ENCODE peak calls at places on chromosomes 6 and 20, in six cellular contexts. One of them, this sample, is unnamed.

GRCh38 chr20:34544109-34544793 is 14.3 kb upstream of the MAP1LC3A start:
- DNase-seq in lower lobe of right lung: peak; percentile 44
- DNase-seq in GM20000: no peak
- DNase-seq in GM13977: no peak
- DNase-seq in lower leg skin: no peak
- DNase-seq in brain microvascular endothelial cell: no peak
- DNase-seq in this sample: no peak

GRCh38 chr6:55456016-55456415 is 123.0 kb downstream of the HMGCLL1 start:
- DNase-seq in lower lobe of right lung: no peak
- DNase-seq in GM20000: no peak
- DNase-seq in GM13977: no peak
- DNase-seq in lower leg skin: no peak
- DNase-seq in brain microvascular endothelial cell: no peak
- DNase-seq in this sample: no peak

GRCh38 chr6:43277643-43278523 is 20.2 kb upstream of the SLC22A7 start:
- DNase-seq in lower lobe of right lung: no peak
- DNase-seq in GM20000: no peak
- DNase-seq in GM13977: no peak
- DNase-seq in lower leg skin: no peak
- DNase-seq in brain microvascular endothelial cell: no peak
- DNase-seq in this sample: no peak

GRCh38 chr20:33664762-33665144 is 2.0 kb upstream of the ACTL10 start:
- DNase-seq in lower lobe of right lung: no peak
- DNase-seq in GM20000: no peak
- DNase-seq in GM13977: no peak
- DNase-seq in lower leg skin: no peak
- DNase-seq in brain microvascular endothelial cell: no peak
- DNase-seq in this sample: no peak

GRCh38 chr20:49850463-49851233 is 38.0 kb downstream of the SLC9A8 start:
- DNase-seq in lower lobe of right lung: no peak
- DNase-seq in GM20000: no peak
- DNase-seq in GM13977: no peak
- DNase-seq in lower leg skin: no peak
- DNase-seq in brain microvascular endothelial cell: no peak
- DNase-seq in this sample: no peak

GRCh38 chr20:38128691-38129090 is 36.4 kb downstream of the TGM2 start:
- DNase-seq in lower lobe of right lung: peak; percentile 13
- DNase-seq in GM20000: no peak
- DNase-seq in GM13977: peak; percentile 10
- DNase-seq in lower leg skin: no peak
- DNase-seq in brain microvascular endothelial cell: no peak
- DNase-seq in this sample: peak; percentile 18

GRCh38 chr20:2814587-2815051 is at the start of gene C20orf141:
- DNase-seq in lower lobe of right lung: no peak
- DNase-seq in GM20000: no peak
- DNase-seq in GM13977: no peak
- DNase-seq in lower leg skin: no peak
- DNase-seq in brain microvascular endothelial cell: peak; percentile 97
- DNase-seq in this sample: no peak

GRCh38 chr20:63381781-63382431 is 20.8 kb upstream of the CHRNA4 start:
- DNase-seq in lower lobe of right lung: no peak
- DNase-seq in GM20000: peak; percentile 83
- DNase-seq in GM13977: peak; percentile 85
- DNase-seq in lower leg skin: no peak
- DNase-seq in brain microvascular endothelial cell: no peak
- DNase-seq in this sample: no peak

GRCh38 chr6:129276986-129277385 is 394.0 kb downstream of the LAMA2 start:
- DNase-seq in lower lobe of right lung: no peak
- DNase-seq in GM20000: no peak
- DNase-seq in GM13977: no peak
- DNase-seq in lower leg skin: no peak
- DNase-seq in brain microvascular endothelial cell: no peak
- DNase-seq in this sample: no peak

GRCh38 chr6:156773935-156774871 is 3.0 kb upstream of the ARID1B start:
- DNase-seq in lower lobe of right lung: no peak
- DNase-seq in GM20000: no peak
- DNase-seq in GM13977: no peak
- DNase-seq in lower leg skin: no peak
- DNase-seq in brain microvascular endothelial cell: no peak
- DNase-seq in this sample: no peak

GRCh38 chr20:51385941-51386530 is 156.5 kb downstream of the NFATC2 start:
- DNase-seq in lower lobe of right lung: no peak
- DNase-seq in GM20000: peak; percentile 57
- DNase-seq in GM13977: peak; percentile 38
- DNase-seq in lower leg skin: no peak
- DNase-seq in brain microvascular endothelial cell: peak; percentile 38
- DNase-seq in this sample: no peak

GRCh38 chr6:168056892-168057527 is 22.0 kb downstream of the FRMD1 start:
- DNase-seq in lower lobe of right lung: no peak
- DNase-seq in GM20000: no peak
- DNase-seq in GM13977: no peak
- DNase-seq in lower leg skin: no peak
- DNase-seq in brain microvascular endothelial cell: no peak
- DNase-seq in this sample: no peak

GRCh38 chr20:1397710-1398109 is 4.9 kb upstream of the FKBP1A start:
- DNase-seq in lower lobe of right lung: no peak
- DNase-seq in GM20000: no peak
- DNase-seq in GM13977: no peak
- DNase-seq in lower leg skin: no peak
- DNase-seq in brain microvascular endothelial cell: no peak
- DNase-seq in this sample: no peak

GRCh38 chr6:2770171-2770570 is 5.0 kb downstream of the WRNIP1 start:
- DNase-seq in lower lobe of right lung: no peak
- DNase-seq in GM20000: no peak
- DNase-seq in GM13977: no peak
- DNase-seq in lower leg skin: no peak
- DNase-seq in brain microvascular endothelial cell: no peak
- DNase-seq in this sample: no peak

GRCh38 chr20:6908673-6909072 is 141.2 kb downstream of the BMP2 start:
- DNase-seq in lower lobe of right lung: no peak
- DNase-seq in GM20000: no peak
- DNase-seq in GM13977: no peak
- DNase-seq in lower leg skin: no peak
- DNase-seq in brain microvascular endothelial cell: no peak
- DNase-seq in this sample: no peak

GRCh38 chr20:3663031-3663701 is at the start of gene GFRA4:
- DNase-seq in lower lobe of right lung: no peak
- DNase-seq in GM20000: no peak
- DNase-seq in GM13977: no peak
- DNase-seq in lower leg skin: no peak
- DNase-seq in brain microvascular endothelial cell: no peak
- DNase-seq in this sample: peak; percentile 15

GRCh38 chr6:145310116-145310515 is 425.2 kb downstream of the EPM2A start:
- DNase-seq in lower lobe of right lung: no peak
- DNase-seq in GM20000: no peak
- DNase-seq in GM13977: no peak
- DNase-seq in lower leg skin: no peak
- DNase-seq in brain microvascular endothelial cell: no peak
- DNase-seq in this sample: no peak

GRCh38 chr6:84536914-84537638 is 227.3 kb downstream of the TBX18 start:
- DNase-seq in lower lobe of right lung: no peak
- DNase-seq in GM20000: no peak
- DNase-seq in GM13977: no peak
- DNase-seq in lower leg skin: no peak
- DNase-seq in brain microvascular endothelial cell: no peak
- DNase-seq in this sample: no peak
- TF ChIP-seq CTCF in lower lobe of right lung: no peak
- TF ChIP-seq CTCF in GM20000: no peak
- TF ChIP-seq CTCF in GM13977: no peak
- TF ChIP-seq CTCF in lower leg skin: no peak
- TF ChIP-seq CTCF in brain microvascular endothelial cell: no peak
- TF ChIP-seq CTCF in this sample: no peak

DNA sequence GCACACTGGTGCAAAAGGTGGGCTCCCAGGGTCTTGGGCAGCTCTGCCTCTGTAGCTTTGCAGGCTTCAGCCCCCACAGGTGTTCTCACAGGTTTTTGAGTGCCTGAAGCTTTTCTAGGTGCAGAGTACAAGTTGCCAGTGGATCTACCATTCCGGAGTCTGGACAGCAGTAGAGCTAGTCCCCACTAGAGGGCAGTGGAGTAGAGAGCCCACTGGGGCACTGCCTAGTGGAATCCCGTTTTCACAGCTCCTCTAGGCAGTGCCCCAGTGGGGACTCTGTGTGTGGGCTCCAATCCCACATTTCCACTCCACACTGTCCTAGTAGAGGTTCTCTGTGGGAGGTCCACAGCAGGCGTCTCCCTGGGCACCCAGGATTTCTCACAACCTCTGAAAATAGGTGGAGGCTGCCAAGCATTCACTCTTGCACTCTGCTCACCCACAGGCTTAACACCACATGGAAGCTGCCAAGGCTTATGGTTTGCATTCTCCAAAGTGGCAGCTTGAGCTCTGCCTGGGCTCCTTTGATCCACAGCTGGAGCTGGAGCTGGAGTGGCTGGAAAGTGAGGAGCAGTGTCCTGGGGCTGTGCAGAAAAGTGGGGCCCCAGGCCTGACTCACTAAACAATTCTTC is 86.3 kb upstream of the PROKR2 start:
- DNase-seq in lower lobe of right lung: no peak
- DNase-seq in GM20000: peak; percentile 49
- DNase-seq in GM13977: peak; percentile 31
- DNase-seq in lower leg skin: no peak
- DNase-seq in brain microvascular endothelial cell: peak; percentile 36
- DNase-seq in this sample: no peak
- TF ChIP-seq CTCF in lower lobe of right lung: peak; percentile 33
- TF ChIP-seq CTCF in GM20000: peak; percentile 61
- TF ChIP-seq CTCF in GM13977: peak; percentile 69
- TF ChIP-seq CTCF in lower leg skin: no peak
- TF ChIP-seq CTCF in brain microvascular endothelial cell: peak; percentile 73
- TF ChIP-seq CTCF in this sample: no peak

DNA sequence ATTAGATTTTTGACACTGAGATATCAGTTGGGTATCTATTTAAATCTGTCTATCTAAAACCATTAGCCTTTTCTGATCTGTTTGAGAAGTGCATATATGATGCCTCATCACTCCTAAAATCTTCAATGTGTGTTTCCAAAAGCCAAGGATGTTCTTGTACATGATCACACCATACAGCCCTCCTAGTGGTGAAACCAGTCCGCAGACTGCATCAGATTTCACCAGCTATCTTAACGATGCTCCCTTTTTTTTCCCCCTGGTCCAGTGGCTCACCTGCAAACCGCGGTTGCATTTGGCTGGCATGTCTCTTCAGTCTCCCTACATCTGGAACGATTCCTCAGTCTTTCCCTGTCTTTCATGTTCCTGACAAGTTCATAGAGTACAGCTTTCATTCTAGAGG is 4.0 kb downstream of the KIZ start:
- DNase-seq in lower lobe of right lung: no peak
- DNase-seq in GM20000: no peak
- DNase-seq in GM13977: no peak
- DNase-seq in lower leg skin: no peak
- DNase-seq in brain microvascular endothelial cell: no peak
- DNase-seq in this sample: no peak
- TF ChIP-seq CTCF in lower lobe of right lung: no peak
- TF ChIP-seq CTCF in GM20000: no peak
- TF ChIP-seq CTCF in GM13977: no peak
- TF ChIP-seq CTCF in lower leg skin: no peak
- TF ChIP-seq CTCF in brain microvascular endothelial cell: peak; percentile 28
- TF ChIP-seq CTCF in this sample: no peak

DNA sequence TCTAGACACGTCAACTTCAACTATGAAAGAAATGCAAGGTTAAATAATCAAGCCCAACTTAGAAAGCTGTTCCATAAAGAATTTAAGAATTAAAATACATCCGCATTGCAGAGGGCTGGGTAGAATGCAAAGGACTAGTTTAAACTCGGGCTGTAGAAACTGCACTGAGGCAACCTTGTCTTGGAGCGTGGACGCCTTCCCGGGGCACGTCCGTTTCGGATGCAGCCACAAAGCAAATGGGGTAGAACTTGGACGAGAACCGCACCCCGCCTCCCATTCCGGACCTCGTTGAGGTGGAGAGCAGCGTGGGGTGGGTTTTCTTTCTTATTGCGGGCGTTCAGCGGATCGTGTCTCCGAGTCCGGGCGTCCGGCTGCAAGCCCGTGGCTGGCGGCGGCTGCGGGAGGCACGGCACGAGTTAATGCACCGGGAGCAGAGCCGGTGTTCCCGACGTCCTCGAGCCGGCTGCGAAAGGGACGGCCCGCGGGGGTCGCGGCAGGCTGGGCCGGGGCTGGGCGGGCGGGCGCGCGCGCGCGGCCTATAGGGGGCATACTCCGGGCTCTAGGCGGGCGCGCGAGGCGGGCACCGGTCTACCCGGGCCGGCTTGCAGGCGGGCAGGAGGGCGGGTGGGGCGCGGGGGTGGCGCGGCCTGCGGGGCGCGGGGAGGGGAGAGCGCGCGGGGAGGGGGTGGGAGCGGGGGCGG is 2.0 kb downstream of the JARID2 start:
- DNase-seq in lower lobe of right lung: peak; percentile 80
- DNase-seq in GM20000: peak; percentile 71
- DNase-seq in GM13977: peak; percentile 54
- DNase-seq in lower leg skin: peak; percentile 40
- DNase-seq in brain microvascular endothelial cell: peak; percentile 50
- DNase-seq in this sample: peak; percentile 29
- TF ChIP-seq CTCF in lower lobe of right lung: peak; percentile 30
- TF ChIP-seq CTCF in GM20000: peak; percentile 26
- TF ChIP-seq CTCF in GM13977: peak; percentile 38
- TF ChIP-seq CTCF in lower leg skin: no peak
- TF ChIP-seq CTCF in brain microvascular endothelial cell: peak; percentile 7
- TF ChIP-seq CTCF in this sample: peak; percentile 28

DNA sequence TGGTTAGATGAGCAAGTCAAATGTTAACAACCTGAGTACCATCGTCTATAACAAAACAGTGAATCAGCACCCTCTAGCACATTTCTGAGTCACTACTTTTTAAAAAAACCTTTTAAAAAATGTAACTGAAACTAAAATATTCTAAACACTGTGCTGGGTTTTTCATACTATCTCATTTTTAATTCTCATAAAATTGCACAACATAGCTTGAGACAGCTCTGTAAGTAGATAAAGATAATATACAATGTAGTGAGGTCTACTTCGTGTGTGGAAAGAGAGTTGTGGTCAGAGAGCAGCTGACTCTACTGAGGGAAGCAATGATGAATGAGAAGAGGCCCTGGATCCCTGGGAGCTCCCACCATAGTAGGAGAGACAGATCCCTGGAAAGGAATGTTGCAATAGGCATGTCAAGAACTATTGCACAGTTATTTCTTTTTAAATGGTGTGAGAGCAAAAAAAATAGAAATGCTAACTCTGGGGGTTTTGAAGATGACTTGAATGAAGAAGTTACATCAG is 13.6 kb upstream of the CALHM6 start:
- DNase-seq in lower lobe of right lung: no peak
- DNase-seq in GM20000: no peak
- DNase-seq in GM13977: no peak
- DNase-seq in lower leg skin: no peak
- DNase-seq in brain microvascular endothelial cell: peak; percentile 94
- DNase-seq in this sample: no peak
- TF ChIP-seq CTCF in lower lobe of right lung: no peak
- TF ChIP-seq CTCF in GM20000: no peak
- TF ChIP-seq CTCF in GM13977: peak; percentile 9
- TF ChIP-seq CTCF in lower leg skin: no peak
- TF ChIP-seq CTCF in brain microvascular endothelial cell: no peak
- TF ChIP-seq CTCF in this sample: no peak

GRCh38 chr6:27651371-27651732 is 178.4 kb upstream of the ZNF184 start:
- DNase-seq in lower lobe of right lung: no peak
- DNase-seq in GM20000: no peak
- DNase-seq in GM13977: no peak
- DNase-seq in lower leg skin: no peak
- DNase-seq in brain microvascular endothelial cell: peak; percentile 30
- DNase-seq in this sample: no peak

GRCh38 chr6:27650620-27651370 is 177.9 kb upstream of the ZNF184 start:
- DNase-seq in lower lobe of right lung: no peak
- DNase-seq in GM20000: peak; percentile 77
- DNase-seq in GM13977: peak; percentile 73
- DNase-seq in lower leg skin: no peak
- DNase-seq in brain microvascular endothelial cell: peak; percentile 86
- DNase-seq in this sample: no peak
- TF ChIP-seq CTCF in lower lobe of right lung: no peak
- TF ChIP-seq CTCF in GM20000: no peak
- TF ChIP-seq CTCF in GM13977: peak; percentile 30
- TF ChIP-seq CTCF in lower leg skin: no peak
- TF ChIP-seq CTCF in brain microvascular endothelial cell: peak; percentile 66
- TF ChIP-seq CTCF in this sample: no peak